ENCODE peak calls at places on chromosomes 16 and 17, in six cellular contexts. T is kidney tubule cell; D is activated T-helper 9 cell treated with anti-CD3 and anti-CD28 coated beads, Interleukin-2, amount 50 U/mL, for 16 hours; I is fibroblast of the aortic adventitia; J is left cardiac atrium; H is uterus. A is an unnamed sample.

GRCh38 chr16:85286970-85287814 is 174.9 kb upstream of the CIBAR2 start:
- DNase-seq in T (no peak), D (no peak), I (no peak), J (peak; percentile 75), H (no peak), A (no peak)

GRCh38 chr16:77290451-77291110 is 91.4 kb downstream of the SYCE1L start:
- DNase-seq in T (peak; percentile 71), D (no peak), I (peak; percentile 68), J (no peak), H (no peak), A (no peak)

GRCh38 chr17:77144227-77144626 is 3.5 kb downstream of the SEC14L1 start:
- DNase-seq in T (no peak), D (no peak), I (no peak), J (no peak), H (no peak), A (no peak)

GRCh38 chr16:27475561-27475960 is 73.6 kb downstream of the IL21R start:
- DNase-seq in T (peak; percentile 90), D (no peak), I (peak; percentile 79), J (no peak), H (no peak), A (no peak)

GRCh38 chr17:27494192-27495091 is 38.2 kb downstream of the KSR1 start:
- DNase-seq in T (peak; percentile 76), D (no peak), I (peak; percentile 85), J (peak; percentile 85), H (peak; percentile 43), A (no peak)

GRCh38 chr17:38469875-38470274 is 41.6 kb downstream of the ARHGAP23 start:
- DNase-seq in T (no peak), D (no peak), I (peak; percentile 58), J (peak; percentile 59), H (peak; percentile 70), A (no peak)

GRCh38 chr16:53678756-53679334 is 24.8 kb downstream of the RPGRIP1L start:
- DNase-seq in T (no peak), D (no peak), I (no peak), J (no peak), H (no peak), A (no peak)

GRCh38 chr17:49358638-49359247 is 3.3 kb downstream of the ZNF652 start:
- DNase-seq in T (no peak), D (no peak), I (peak; percentile 37), J (no peak), H (no peak), A (no peak)

GRCh38 chr16:1487395-1488053 is 1.2 kb downstream of the PTX4 start:
- DNase-seq in T (no peak), D (no peak), I (no peak), J (no peak), H (no peak), A (no peak)